ENCODE peak calls at places on chromosomes 5 and 9, in nine cellular contexts. V, Q, G, I, R, Y, A, K and B are unnamed samples.

GRCh38 chr9:120768870-120769269 is 24.3 kb downstream of the FBXW2 start:
- DNase-seq in V (no peak), Q (no peak), G (no peak), I (no peak), R (no peak), Y (no peak), A (no peak), K (no peak), B (no peak)

GRCh38 chr9:129105857-129106694 is 4.5 kb downstream of the CRAT start:
- DNase-seq in V (no peak), Q (no peak), G (no peak), I (no peak), R (no peak), Y (no peak), A (no peak), K (no peak), B (no peak)

GRCh38 chr5:78320461-78320860 is 26.0 kb upstream of the AP3B1 start:
- DNase-seq in V (peak; percentile 65), Q (peak; percentile 18), G (no peak), I (no peak), R (peak; percentile 42), Y (no peak), A (peak; percentile 10), K (no peak), B (peak; percentile 75)

GRCh38 chr9:99633260-99633659 is 188.4 kb upstream of the NR4A3 start:
- DNase-seq in V (no peak), Q (no peak), G (no peak), I (no peak), R (no peak), Y (no peak), A (no peak), K (no peak), B (no peak)

GRCh38 chr9:133284362-133284761 is 9.4 kb upstream of the ABO start:
- DNase-seq in V (no peak), Q (no peak), G (no peak), I (no peak), R (no peak), Y (no peak), A (no peak), K (no peak), B (no peak)

GRCh38 chr5:78771260-78772240 is 123.0 kb upstream of the LHFPL2 start:
- DNase-seq in V (peak; percentile 42), Q (no peak), G (no peak), I (no peak), R (no peak), Y (no peak), A (no peak), K (no peak), B (no peak)

GRCh38 chr5:179244051-179244450 is 101.2 kb downstream of the ADAMTS2 start:
- DNase-seq in V (no peak), Q (no peak), G (no peak), I (no peak), R (no peak), Y (no peak), A (no peak), K (no peak), B (no peak)

GRCh38 chr5:73233053-73233460 is 60.1 kb downstream of the TMEM174 start:
- DNase-seq in V (no peak), Q (no peak), G (no peak), I (no peak), R (no peak), Y (no peak), A (no peak), K (no peak), B (no peak)

GRCh38 chr9:89850633-89851325 is 246.0 kb downstream of the GADD45G start:
- DNase-seq in V (peak; percentile 4), Q (no peak), G (no peak), I (peak; percentile 64), R (peak; percentile 30), Y (no peak), A (no peak), K (no peak), B (no peak)

GRCh38 chr9:137639303-137640051 is 20.7 kb downstream of the EHMT1 start:
- DNase-seq in V (no peak), Q (no peak), G (no peak), I (no peak), R (no peak), Y (no peak), A (no peak), K (no peak), B (no peak)

GRCh38 chr9:88722753-88723152 is 187.8 kb downstream of the NXNL2 start:
- DNase-seq in V (peak; percentile 50), Q (peak; percentile 19), G (no peak), I (no peak), R (no peak), Y (no peak), A (no peak), K (no peak), B (no peak)

GRCh38 chr5:179696605-179697004 is 2.2 kb upstream of the CANX start:
- DNase-seq in V (no peak), Q (no peak), G (no peak), I (no peak), R (no peak), Y (no peak), A (no peak), K (no peak), B (no peak)

GRCh38 chr5:103057208-103058130 is 62.5 kb downstream of the GIN1 start:
- DNase-seq in V (peak; percentile 23), Q (no peak), G (no peak), I (no peak), R (no peak), Y (no peak), A (no peak), K (no peak), B (no peak)

GRCh38 chr9:132671620-132672412 is 1.6 kb downstream of the GTF3C4 start:
- DNase-seq in V (no peak), Q (no peak), G (no peak), I (no peak), R (no peak), Y (no peak), A (no peak), K (no peak), B (no peak)

GRCh38 chr5:129379406-129379805 is 80.7 kb upstream of the ADAMTS19 start:
- DNase-seq in V (peak; percentile 39), Q (no peak), G (no peak), I (no peak), R (no peak), Y (no peak), A (no peak), K (no peak), B (no peak)

GRCh38 chr9:108142504-108143201 is 653.1 kb upstream of the KLF4 start:
- DNase-seq in V (peak; percentile 96), Q (no peak), G (no peak), I (peak; percentile 73), R (no peak), Y (no peak), A (no peak), K (no peak), B (no peak)

GRCh38 chr9:110443146-110443877 is 105.6 kb upstream of the TXNDC8 start:
- DNase-seq in V (peak; percentile 89), Q (peak; percentile 73), G (peak; percentile 51), I (no peak), R (no peak), Y (no peak), A (no peak), K (no peak), B (peak; percentile 79)

GRCh38 chr5:149264432-149265069 is 7.1 kb upstream of the AFAP1L1 start:
- DNase-seq in V (no peak), Q (no peak), G (no peak), I (no peak), R (peak; percentile 53), Y (peak; percentile 13), A (peak; percentile 59), K (peak; percentile 34), B (peak; percentile 6)

GRCh38 chr5:8954801-8955200 is 591.1 kb downstream of the SEMA5A start:
- DNase-seq in V (no peak), Q (peak; percentile 12), G (no peak), I (no peak), R (no peak), Y (no peak), A (no peak), K (no peak), B (no peak)

GRCh38 chr5:139378101-139378825 is 4.8 kb downstream of the SLC23A1 start:
- DNase-seq in V (no peak), Q (no peak), G (no peak), I (peak; percentile 68), R (no peak), Y (no peak), A (no peak), K (no peak), B (no peak)

GRCh38 chr5:1793301-1793740 is 6.3 kb downstream of the MRPL36 start:
- DNase-seq in V (peak; percentile 21), Q (no peak), G (no peak), I (no peak), R (no peak), Y (no peak), A (no peak), K (peak; percentile 48), B (no peak)

GRCh38 chr5:163498886-163499285 is 6.5 kb upstream of the MAT2B start:
- DNase-seq in V (peak; percentile 80), Q (no peak), G (no peak), I (no peak), R (no peak), Y (no peak), A (no peak), K (no peak), B (no peak)

GRCh38 chr9:21160178-21160577 is 6.3 kb downstream of the IFNA21 start:
- DNase-seq in V (peak; percentile 64), Q (no peak), G (peak; percentile 24), I (no peak), R (peak; percentile 18), Y (peak; percentile 41), A (peak; percentile 17), K (no peak), B (no peak)

GRCh38 chr9:77830618-77831285 is 182.6 kb upstream of the GNA14 start:
- DNase-seq in V (no peak), Q (no peak), G (no peak), I (no peak), R (no peak), Y (no peak), A (no peak), K (no peak), B (no peak)

GRCh38 chr5:150596313-150596712 is 44.1 kb upstream of the SYNPO start:
- DNase-seq in V (peak; percentile 46), Q (no peak), G (no peak), I (peak; percentile 42), R (no peak), Y (no peak), A (no peak), K (no peak), B (no peak)

GRCh38 chr5:178304761-178305645 is 72.4 kb upstream of the PHYKPL start:
- DNase-seq in V (no peak), Q (no peak), G (no peak), I (peak; percentile 49), R (no peak), Y (no peak), A (no peak), K (no peak), B (no peak)

GRCh38 chr5:153745778-153746420 is 255.4 kb downstream of the GRIA1 start:
- DNase-seq in V (no peak), Q (no peak), G (no peak), I (no peak), R (no peak), Y (no peak), A (no peak), K (no peak), B (no peak)

GRCh38 chr5:156896545-156896944 is 46.5 kb downstream of the PPP1R2B start:
- DNase-seq in V (no peak), Q (no peak), G (no peak), I (no peak), R (no peak), Y (no peak), A (no peak), K (no peak), B (no peak)